ENCODE peak calls at places on chromosomes 3 and 15, in six cellular contexts. U is lung, H is fibroblast of mammary gland, L is A549, C is choroid plexus epithelial cell, G is brain microvascular endothelial cell. A is an unnamed sample.

GRCh38 chr15:32919749-32920414 is 202.1 kb downstream of the GREM1 start:
- DNase-seq in U (no peak), H (peak), L (no peak), C (peak), G (peak), A (peak)

GRCh38 chr15:99361541-99362185 is 110.4 kb downstream of the LRRC28 start:
- DNase-seq in U (no peak), H (peak), L (peak), C (peak), G (peak), A (no peak)

GRCh38 chr3:127652246-127652995 is 20.3 kb upstream of the ABTB1 start:
- DNase-seq in U (no peak), H (peak), L (peak), C (peak), G (peak), A (no peak)

GRCh38 chr3:173920386-173920785 is 522.8 kb downstream of the NLGN1 start:
- DNase-seq in U (no peak), H (peak), L (no peak), C (peak), G (no peak), A (no peak)

GRCh38 chr3:67083277-67083676 is 85.2 kb downstream of the KBTBD8 start:
- DNase-seq in U (no peak), H (peak), L (no peak), C (peak), G (peak), A (no peak)

GRCh38 chr3:43857361-43858051 is 166.8 kb downstream of the ABHD5 start:
- DNase-seq in U (no peak), H (peak), L (peak), C (peak), G (peak), A (no peak)

GRCh38 chr3:10387881-10388621 is 67.1 kb upstream of the SEC13 start:
- DNase-seq in U (no peak), H (no peak), L (no peak), C (no peak), G (no peak), A (no peak)

GRCh38 chr15:64902863-64903262 is 8.8 kb upstream of the ANKDD1A start:
- DNase-seq in U (no peak), H (no peak), L (no peak), C (peak), G (no peak), A (no peak)

GRCh38 chr3:40924559-40925058 is 274.7 kb upstream of the CTNNB1 start:
- DNase-seq in U (peak), H (no peak), L (no peak), C (no peak), G (no peak), A (no peak)

GRCh38 chr3:103767635-103768034 is 1332.8 kb downstream of the ZPLD1 start:
- DNase-seq in U (no peak), H (no peak), L (no peak), C (no peak), G (no peak), A (no peak)

DNA sequence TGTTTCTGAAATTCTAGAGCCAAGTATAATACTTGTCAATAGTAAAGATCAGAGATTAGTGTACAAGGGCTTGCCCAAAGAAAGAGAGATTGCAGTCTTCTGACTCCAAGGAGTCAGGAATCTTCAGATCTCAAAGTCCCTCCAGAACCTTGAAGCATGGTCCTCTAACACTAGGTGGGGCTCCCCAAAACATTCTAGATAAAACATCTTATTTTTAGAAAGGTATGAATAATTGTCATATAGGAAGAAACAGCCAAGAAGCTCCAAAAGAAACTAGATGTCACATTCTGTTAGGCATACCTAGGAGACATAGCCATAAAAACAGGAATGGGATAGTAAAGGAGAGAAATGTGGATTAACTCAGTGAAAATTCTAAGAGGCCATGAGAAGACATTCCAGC is 10.7 kb downstream of the MUC13 start:
- DNase-seq in U (no peak), H (no peak), L (peak), C (peak), G (no peak), A (no peak)
- TF ChIP-seq CTCF in U (no peak), H (no peak), L (no peak), C (peak), G (peak), A (peak)

GRCh38 chr3:49902511-49903345 is 945 bp downstream of the MST1R start:
- DNase-seq in U (no peak), H (no peak), L (no peak), C (no peak), G (no peak), A (no peak)
- H3K4me3 ChIP-seq in U (peak), H (no peak), L (peak), C (no peak), G (no peak), A (no peak)

DNA sequence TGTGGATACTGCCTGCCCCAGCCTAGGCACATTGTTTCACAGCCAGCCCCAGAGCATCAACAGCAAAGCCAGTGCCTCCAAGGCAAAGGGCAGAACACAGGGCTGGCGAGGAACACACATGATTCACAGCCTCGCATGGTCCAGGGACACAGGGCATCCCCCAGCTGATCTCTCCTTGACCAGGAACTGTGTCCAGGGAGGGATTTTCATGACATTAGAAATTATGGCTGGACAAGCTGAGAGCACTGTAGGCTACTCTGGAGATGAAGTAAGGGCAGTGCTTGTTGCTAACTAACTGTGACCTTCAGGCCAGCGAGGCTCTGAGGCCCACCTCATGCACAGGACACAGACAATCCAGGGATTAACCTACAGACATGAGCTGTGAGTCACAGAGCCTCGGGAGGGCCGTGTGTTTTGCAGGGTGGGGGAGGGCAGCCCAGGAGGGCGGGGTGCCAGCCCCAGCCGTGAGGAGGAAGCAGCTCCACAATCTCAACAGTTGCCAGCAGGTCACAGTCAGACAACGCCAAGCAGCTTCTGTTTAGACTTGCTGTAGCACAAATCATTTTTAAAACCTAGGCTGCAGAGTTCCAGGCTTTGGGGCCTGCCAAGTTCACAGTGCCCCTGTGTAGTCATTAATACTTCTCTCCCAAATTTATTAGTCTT is 114.9 kb downstream of the ETFA start:
- DNase-seq in U (no peak), H (peak), L (peak), C (peak), G (peak), A (peak)
- TF ChIP-seq CTCF in U (no peak), H (no peak), L (no peak), C (peak), G (no peak), A (no peak)

GRCh38 chr3:11640009-11640673 is 3.6 kb downstream of the VGLL4 start:
- DNase-seq in U (no peak), H (peak), L (no peak), C (no peak), G (no peak), A (no peak)
- H3K4me3 ChIP-seq in U (no peak), H (no peak), L (no peak), C (peak), G (peak), A (peak)

DNA sequence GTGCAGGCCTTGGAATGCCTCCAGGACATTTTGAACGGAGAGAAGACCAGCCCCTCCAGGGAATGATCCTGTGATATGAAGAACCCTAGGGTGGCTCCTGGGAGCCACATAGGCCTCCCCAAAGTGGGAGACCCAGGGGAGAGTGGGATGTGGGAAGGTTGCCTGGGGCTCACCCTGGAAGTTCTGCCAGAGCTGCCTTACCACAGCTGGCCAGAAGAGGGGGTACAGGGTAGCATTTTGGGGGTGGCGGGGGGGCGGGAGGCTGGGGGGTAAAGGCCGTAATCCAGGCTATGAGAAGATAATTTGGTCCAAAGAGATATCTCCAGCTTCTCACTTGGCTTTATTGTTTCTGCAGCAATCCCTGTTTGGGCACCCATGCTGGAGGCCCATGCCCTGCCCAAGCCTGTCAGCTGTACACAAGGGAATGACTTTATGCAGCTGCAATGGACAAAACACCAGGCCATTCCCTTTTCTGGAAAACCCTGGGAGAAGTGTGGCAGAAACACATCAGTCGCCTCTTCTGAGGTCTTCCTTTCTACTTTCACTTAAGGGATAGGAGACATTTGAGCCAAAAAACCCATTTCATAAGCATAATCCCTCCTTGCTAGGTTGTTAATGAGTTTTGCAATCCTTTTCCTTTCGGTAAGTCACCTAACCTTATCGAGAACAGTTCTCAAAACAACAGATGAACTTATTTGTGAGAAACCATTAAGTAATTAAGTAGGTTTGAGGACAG is 11.0 kb upstream of the MUSTN1 start:
- DNase-seq in U (no peak), H (no peak), L (no peak), C (no peak), G (no peak), A (no peak)
- TF ChIP-seq CTCF in U (no peak), H (peak), L (no peak), C (peak), G (peak), A (peak)

GRCh38 chr3:11641316-11641682 is 2.4 kb downstream of the VGLL4 start:
- DNase-seq in U (no peak), H (peak), L (no peak), C (peak), G (no peak), A (no peak)
- H3K4me3 ChIP-seq in U (no peak), H (peak), L (peak), C (peak), G (peak), A (peak)

GRCh38 chr3:58659051-58659675 is 7.4 kb downstream of the FAM3D start:
- DNase-seq in U (no peak), H (peak), L (peak), C (peak), G (peak), A (peak)
- TF ChIP-seq CTCF in U (no peak), H (peak), L (peak), C (peak), G (peak), A (peak)